ENCODE peak calls at places on chromosomes 13 and 19, in four cellular contexts. D is HCT116, E is H1, Q is K562. T is an unnamed sample.
A peak's percentile ranks its signal among the peaks of the same experiment; 100 is the strongest.

GRCh38 chr13:110062777-110063442 is 244.0 kb downstream of the COL4A1 start:
- DNase-seq in D (no peak), E (no peak), Q (no peak), T (no peak)

GRCh38 chr19:6970478-6970877 is 50.8 kb downstream of the MBD3L2B start:
- DNase-seq in Q (peak; percentile 33), E (no peak), D (peak; percentile 41), T (peak; percentile 11)

GRCh38 chr13:32642858-32643257 is 56.6 kb downstream of the PDS5B start:
- DNase-seq in Q (no peak), D (no peak), E (no peak), T (no peak)

GRCh38 chr19:2613507-2614295 is 88.8 kb downstream of the GNG7 start:
- DNase-seq in Q (peak; percentile 52), D (no peak), E (peak; percentile 83), T (peak; percentile 48)

GRCh38 chr19:37078717-37079032 is 442 bp downstream of the ZNF420 start:
- DNase-seq in Q (peak; percentile 7), E (no peak), D (no peak), T (no peak)

GRCh38 chr13:110826101-110826500 is 88.8 kb downstream of the ANKRD10 start:
- DNase-seq in Q (no peak), D (no peak), E (no peak), T (no peak)

GRCh38 chr19:40278361-40279045 is 6.6 kb downstream of the AKT2 start:
- DNase-seq in Q (no peak), D (no peak), E (no peak), T (no peak)

GRCh38 chr19:50803633-50804419 is 13.6 kb downstream of the ACP4 start:
- DNase-seq in Q (peak; percentile 68), D (no peak), E (no peak), T (no peak)

GRCh38 chr13:36124236-36124822 is 6.9 kb downstream of the DCLK1 start:
- DNase-seq in Q (no peak), D (no peak), E (no peak), T (no peak)

GRCh38 chr13:58933475-58933874 is 1230.3 kb downstream of the DIAPH3 start:
- DNase-seq in Q (no peak), D (no peak), E (no peak), T (no peak)

GRCh38 chr13:94057618-94058017 is 421.9 kb downstream of the DCT start:
- DNase-seq in D (no peak), Q (no peak), E (no peak), T (no peak)

GRCh38 chr19:30394481-30395151 is 22.4 kb downstream of the ZNF536 start:
- DNase-seq in D (no peak), Q (no peak), E (no peak), T (no peak)

GRCh38 chr13:19713186-19713965 is 69.4 kb downstream of the PSPC1 start:
- DNase-seq in E (no peak), Q (peak; percentile 50), D (no peak), T (no peak)

GRCh38 chr19:4582112-4582553 is 22.6 kb upstream of the SEMA6B start:
- DNase-seq in E (no peak), Q (no peak), D (no peak), T (peak; percentile 29)

GRCh38 chr13:42215578-42216421 is 56.2 kb upstream of the AKAP11 start:
- DNase-seq in Q (peak; percentile 45), D (peak; percentile 29), E (no peak), T (peak; percentile 46)
- TF ChIP-seq JUND in Q (no peak), D (no peak), E (no peak), T (no peak)

DNA sequence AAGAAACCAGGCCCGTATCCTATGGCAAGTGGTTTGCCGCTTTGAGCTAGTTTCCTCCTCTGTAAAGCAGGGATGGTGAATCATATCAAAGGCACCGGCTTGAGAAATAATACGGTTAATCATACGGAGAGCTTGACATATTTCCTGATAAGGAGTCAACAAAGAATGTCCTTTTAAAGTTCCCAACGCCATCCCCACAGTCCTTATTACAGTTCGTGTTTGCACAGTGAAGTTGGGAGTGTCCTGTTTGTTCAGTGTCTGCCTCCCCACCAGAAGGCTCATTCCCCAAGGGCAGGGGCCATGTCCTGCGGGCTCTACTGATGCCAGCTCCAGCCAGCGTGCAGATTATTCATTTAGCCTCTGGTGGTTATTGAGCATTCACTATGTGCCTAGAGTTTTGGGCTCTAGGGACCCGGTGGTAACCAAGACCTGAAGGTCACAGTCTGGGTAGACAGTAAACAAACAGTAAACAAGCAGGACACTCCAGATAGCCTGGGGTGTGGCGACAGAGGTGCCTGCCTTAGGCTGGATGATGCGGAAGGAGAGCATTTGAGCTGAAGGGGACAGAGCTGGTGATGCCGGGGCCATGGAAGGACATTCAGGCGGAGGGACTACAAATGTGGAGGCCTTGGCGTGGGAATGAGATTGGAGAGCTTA is 6.3 kb downstream of the GRAMD1A start:
- DNase-seq in D (no peak), Q (no peak), E (no peak), T (no peak)
- TF ChIP-seq JUND in D (no peak), Q (no peak), E (no peak), T (no peak)

GRCh38 chr19:8655340-8655709 is 24.9 kb downstream of the NFILZ start:
- DNase-seq in Q (no peak), D (no peak), E (no peak), T (no peak)
- TF ChIP-seq JUND in Q (no peak), D (no peak), E (no peak), T (no peak)

GRCh38 chr19:10113592-10113963 is 2.1 kb downstream of the P2RY11 start:
- DNase-seq in E (peak; percentile 69), Q (peak; percentile 20), D (no peak), T (no peak)

GRCh38 chr19:10112895-10113591 is 1.6 kb downstream of the P2RY11 start:
- DNase-seq in E (peak; percentile 94), D (no peak), Q (peak; percentile 82), T (no peak)

GRCh38 chr19:10111405-10111811 is at the start of gene P2RY11:
- DNase-seq in Q (peak; percentile 20), E (no peak), D (no peak), T (no peak)

GRCh38 chr19:10110972-10111317 is 548 bp upstream of the P2RY11 start:
- DNase-seq in E (no peak), Q (no peak), D (no peak), T (no peak)

DNA sequence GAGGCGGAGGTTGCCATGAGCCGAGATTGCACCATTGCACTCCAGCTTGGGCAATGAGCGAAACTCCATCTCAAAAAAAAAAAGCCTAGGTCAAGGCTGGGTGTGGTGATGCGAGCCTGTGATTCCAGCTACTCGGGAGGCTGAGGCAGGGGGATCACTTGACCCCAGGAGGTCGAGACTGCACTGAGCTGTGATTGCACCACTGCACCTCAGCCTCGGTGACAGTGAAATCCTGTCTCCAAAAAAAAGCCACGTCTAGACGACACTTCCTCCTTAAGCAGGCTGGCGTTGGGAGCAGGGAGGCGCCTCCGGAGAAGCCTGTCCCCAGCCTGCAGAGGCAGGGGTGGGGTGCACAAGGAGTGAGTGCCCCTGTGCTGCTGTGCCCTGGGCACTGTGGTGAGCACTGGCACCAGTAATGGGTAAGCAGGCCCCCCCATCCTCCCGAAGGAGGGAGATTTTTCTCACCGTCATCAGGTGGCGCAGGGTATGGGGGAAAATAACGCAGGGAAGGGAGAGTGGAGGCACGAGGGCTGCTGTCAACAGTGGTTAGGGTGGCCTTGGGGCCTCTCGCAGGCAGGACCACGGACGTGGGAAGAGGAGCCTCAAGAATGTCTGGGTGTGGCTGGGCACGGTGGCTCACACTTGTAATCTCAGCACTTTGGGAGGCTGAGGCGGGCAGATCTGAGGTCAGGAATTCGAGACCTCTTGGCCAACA is 701 bp downstream of the P2RY11 start:
- DNase-seq in E (no peak), D (no peak), Q (peak; percentile 41), T (no peak)
- TF ChIP-seq JUND in E (no peak), D (no peak), Q (no peak), T (no peak)

GRCh38 chr19:33134571-33135041 is 2.7 kb downstream of the WDR88 start:
- DNase-seq in Q (peak; percentile 32), E (peak; percentile 56), D (no peak), T (no peak)
- TF ChIP-seq JUND in Q (no peak), E (no peak), D (no peak), T (no peak)

GRCh38 chr13:50127726-50128291 is 112.6 kb downstream of the KCNRG start:
- DNase-seq in D (no peak), Q (no peak), E (peak; percentile 68), T (no peak)
- TF ChIP-seq JUND in D (no peak), Q (no peak), E (no peak), T (no peak)

T was measured in T47D.